ENCODE peak calls at places on chromosomes 4 and X, in four cellular contexts. J is HCT116, D is K562, Y is HepG2. N is an unnamed sample.
A peak's percentile ranks its signal among the peaks of the same experiment; 100 is the strongest.

GRCh38 chrX:37993857-37994619 is 12.3 kb upstream of the SYTL5 start:
- DNase-seq in Y (peak; percentile 19), J (peak; percentile 42), D (peak; percentile 17), N (no peak)

GRCh38 chrX:47241201-47242011 is 8.6 kb downstream of the USP11 start:
- DNase-seq in D (no peak), J (no peak), Y (no peak), N (no peak)

GRCh38 chr4:185534850-185535761 is at the start of gene PDLIM3:
- DNase-seq in J (peak; percentile 12), D (peak; percentile 51), Y (peak; percentile 27), N (peak; percentile 89)

GRCh38 chrX:18889346-18889745 is 94.6 kb downstream of the PHKA2 start:
- DNase-seq in D (no peak), Y (no peak), J (no peak), N (no peak)

GRCh38 chr4:174553828-174554227 is 31.5 kb upstream of the HPGD start:
- DNase-seq in J (no peak), Y (no peak), D (no peak), N (no peak)

GRCh38 chr4:168766537-168767316 is 243.3 kb downstream of the CBR4 start:
- DNase-seq in J (no peak), D (no peak), Y (no peak), N (no peak)

GRCh38 chrX:20267924-20268701 is 1.4 kb upstream of the RPS6KA3 start:
- DNase-seq in Y (no peak), J (no peak), D (no peak), N (peak; percentile 56)

GRCh38 chr4:82801910-82802521 is 3.4 kb upstream of the SCD5 start:
- DNase-seq in J (no peak), Y (peak; percentile 13), D (peak; percentile 23), N (peak; percentile 47)

GRCh38 chr4:72969957-72970356 is 99.6 kb downstream of the COX18 start:
- DNase-seq in J (no peak), Y (no peak), D (no peak), N (no peak)

GRCh38 chr4:136025540-136025939 is 1506.8 kb downstream of the PCDH18 start:
- DNase-seq in Y (no peak), J (no peak), D (no peak), N (no peak)
- TF ChIP-seq ELF1 in Y (no peak), J (no peak), D (no peak), N (no peak)

DNA sequence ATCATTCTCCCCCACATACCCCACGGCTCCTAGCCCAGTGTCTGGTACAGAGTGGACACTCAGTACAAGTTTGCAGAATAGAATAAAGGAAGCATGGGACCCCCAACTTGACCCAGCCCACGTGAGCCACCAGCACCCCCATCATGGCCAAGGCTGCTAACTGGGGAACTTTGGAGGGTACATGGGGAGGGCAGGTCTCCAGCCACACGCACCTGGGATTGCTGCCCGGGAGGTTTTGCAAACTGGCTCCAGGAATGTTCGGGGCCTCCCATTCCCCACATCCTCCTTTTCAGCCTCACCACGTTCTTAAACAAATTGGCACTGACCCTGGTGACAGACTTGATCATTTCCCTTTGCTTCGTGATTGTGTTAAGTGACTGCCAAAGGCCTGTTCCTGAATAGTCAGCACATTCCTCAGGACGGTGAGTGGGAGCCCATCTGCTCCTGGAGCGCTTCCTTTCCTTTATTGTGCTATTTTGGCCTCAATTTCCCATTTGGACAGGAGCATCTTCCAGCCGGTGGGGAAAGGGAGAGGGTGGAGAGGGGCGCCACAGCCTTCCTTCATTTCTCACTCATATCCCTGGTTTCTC is 18.8 kb upstream of the XPNPEP2 start:
- DNase-seq in J (no peak), D (no peak), Y (no peak), N (no peak)
- TF ChIP-seq ELF1 in J (no peak), D (no peak), Y (no peak), N (no peak)

GRCh38 chrX:124534530-124534929 is 188.2 kb downstream of the SH2D1A start:
- DNase-seq in D (no peak), J (no peak), Y (no peak), N (no peak)

DNA sequence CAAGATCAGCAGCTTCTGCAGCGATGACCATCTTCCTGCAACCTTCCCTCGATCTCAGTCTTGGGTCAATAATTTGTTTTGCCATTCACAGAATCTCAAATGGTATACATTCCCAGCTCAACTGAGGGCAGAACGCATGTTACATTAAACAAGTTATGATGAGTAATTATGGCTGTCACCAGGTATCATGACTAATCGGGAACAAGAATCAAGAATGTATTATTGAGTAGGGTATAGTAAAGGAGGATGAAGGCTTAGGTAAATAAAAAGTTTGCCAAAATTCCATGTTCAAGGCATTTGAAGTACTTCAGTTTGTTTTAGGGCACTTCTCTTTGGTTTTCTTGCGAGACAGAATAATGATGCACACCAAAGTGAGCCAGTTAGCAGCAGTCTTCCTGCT is 194.1 kb downstream of the SH2D1A start:
- DNase-seq in J (no peak), D (no peak), Y (no peak), N (no peak)
- TF ChIP-seq ELF1 in J (no peak), D (no peak), Y (no peak), N (no peak)

DNA sequence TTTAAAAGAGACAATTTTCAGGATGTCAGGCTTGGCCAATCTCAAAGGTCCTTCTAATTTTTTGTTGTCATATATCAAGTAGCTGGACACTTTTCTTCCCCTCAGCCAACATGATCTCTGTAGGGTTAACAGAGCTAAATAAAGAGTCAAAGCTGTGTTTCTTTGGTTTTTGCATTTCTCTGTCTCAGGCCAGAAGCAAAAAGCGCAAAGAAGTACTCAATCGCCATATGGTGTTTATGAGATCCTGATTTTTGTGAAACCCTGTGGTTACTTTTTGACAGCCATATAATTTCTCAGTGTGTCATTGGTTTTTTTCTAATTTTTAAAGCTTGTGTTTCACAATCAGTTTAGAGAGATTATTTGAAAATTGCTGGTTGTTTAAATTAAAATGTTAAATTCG is 111.9 kb downstream of the MAPK10 start:
- DNase-seq in J (no peak), Y (no peak), D (no peak), N (no peak)
- TF ChIP-seq ELF1 in J (no peak), Y (no peak), D (no peak), N (no peak)

GRCh38 chrX:133054761-133055385 is 42.0 kb downstream of the USP26 start:
- DNase-seq in J (no peak), Y (no peak), D (no peak), N (no peak)

GRCh38 chrX:133056341-133056740 is 40.6 kb downstream of the USP26 start:
- DNase-seq in D (no peak), Y (no peak), J (no peak), N (no peak)

GRCh38 chrX:133048751-133049150 is 48.2 kb downstream of the USP26 start:
- DNase-seq in D (no peak), J (no peak), Y (no peak), N (no peak)

DNA sequence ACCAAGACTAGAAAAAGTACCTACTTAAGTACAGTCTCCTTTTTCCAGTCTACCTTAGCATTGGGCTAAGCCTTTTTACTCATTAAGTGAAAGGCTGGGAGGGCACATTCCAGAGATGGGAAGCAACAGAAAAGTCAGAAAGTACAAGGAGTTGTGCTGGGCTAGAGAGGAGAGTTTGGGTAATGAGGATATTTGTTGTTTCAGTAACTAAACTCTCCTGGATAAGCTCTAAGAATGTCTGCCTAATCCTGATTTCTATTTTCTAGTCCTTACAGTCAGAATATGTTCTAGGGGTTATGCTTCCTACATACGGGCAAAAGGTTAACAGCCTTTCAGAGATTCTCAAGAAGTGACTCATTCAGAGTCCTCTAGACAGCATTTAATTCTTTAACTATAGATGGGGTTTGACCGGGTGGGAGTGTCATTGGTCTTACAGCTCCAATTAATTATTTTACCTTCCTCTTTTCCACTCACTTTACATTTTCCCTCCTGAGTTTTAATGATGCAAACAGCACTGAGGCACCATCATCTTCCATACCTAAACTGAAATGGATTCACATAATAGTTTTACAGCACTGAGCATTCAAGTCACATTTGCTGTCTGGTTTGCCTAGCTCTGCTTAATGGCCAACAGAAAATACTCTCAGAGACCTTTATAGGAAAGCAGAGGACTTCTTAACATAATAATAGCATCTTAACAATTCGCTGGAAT is 42.9 kb downstream of the USP26 start:
- DNase-seq in J (no peak), D (no peak), Y (no peak), N (no peak)
- TF ChIP-seq ELF1 in J (no peak), D (no peak), Y (no peak), N (no peak)

GRCh38 chrX:21723814-21724213 is 34.1 kb downstream of the SMPX start:
- DNase-seq in Y (no peak), D (no peak), J (no peak), N (peak; percentile 53)

GRCh38 chrX:21717802-21718201 is 40.1 kb downstream of the SMPX start:
- DNase-seq in Y (no peak), J (no peak), D (no peak), N (no peak)

GRCh38 chrX:21725498-21725897 is 32.4 kb downstream of the SMPX start:
- DNase-seq in J (peak; percentile 6), Y (peak; percentile 27), D (peak; percentile 3), N (peak; percentile 31)

GRCh38 chrX:21723097-21723496 is 34.8 kb downstream of the SMPX start:
- DNase-seq in D (no peak), J (no peak), Y (no peak), N (no peak)

DNA sequence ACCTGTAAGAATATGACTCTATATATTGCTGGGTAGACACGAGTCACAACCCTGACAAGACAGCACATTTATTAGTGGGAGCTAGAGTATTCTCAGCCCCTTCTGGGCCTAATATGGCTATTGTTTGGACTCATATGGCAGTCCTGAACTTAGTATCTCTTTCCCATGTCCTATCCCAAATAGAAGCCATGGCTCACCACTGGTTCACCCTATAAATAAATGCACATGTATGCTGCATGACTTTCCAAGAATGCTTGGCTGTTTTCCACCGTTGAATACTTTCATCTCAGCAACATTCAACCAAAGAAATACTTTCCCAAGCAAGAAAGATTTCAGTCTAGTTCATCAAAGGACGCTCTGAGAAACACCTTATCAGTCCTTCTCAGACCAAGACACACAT is 36.7 kb downstream of the SMPX start:
- DNase-seq in D (no peak), J (no peak), Y (no peak), N (no peak)
- TF ChIP-seq ELF1 in D (no peak), J (no peak), Y (no peak), N (no peak)

GRCh38 chr4:66073961-66074360 is 403.7 kb upstream of the EPHA5 start:
- DNase-seq in D (no peak), Y (no peak), J (no peak), N (no peak)
- TF ChIP-seq ELF1 in D (no peak), Y (no peak), J (no peak), N (no peak)

GRCh38 chr4:180827193-180827592 is 1416.0 kb upstream of the TENM3 start:
- DNase-seq in D (no peak), Y (peak; percentile 5), J (no peak), N (no peak)

GRCh38 chr4:180827610-180828009 is 1415.6 kb upstream of the TENM3 start:
- DNase-seq in Y (no peak), J (no peak), D (no peak), N (no peak)

GRCh38 chr4:180828455-180829018 is 1414.7 kb upstream of the TENM3 start:
- DNase-seq in J (peak; percentile 69), D (peak; percentile 23), Y (peak; percentile 25), N (peak; percentile 51)

DNA sequence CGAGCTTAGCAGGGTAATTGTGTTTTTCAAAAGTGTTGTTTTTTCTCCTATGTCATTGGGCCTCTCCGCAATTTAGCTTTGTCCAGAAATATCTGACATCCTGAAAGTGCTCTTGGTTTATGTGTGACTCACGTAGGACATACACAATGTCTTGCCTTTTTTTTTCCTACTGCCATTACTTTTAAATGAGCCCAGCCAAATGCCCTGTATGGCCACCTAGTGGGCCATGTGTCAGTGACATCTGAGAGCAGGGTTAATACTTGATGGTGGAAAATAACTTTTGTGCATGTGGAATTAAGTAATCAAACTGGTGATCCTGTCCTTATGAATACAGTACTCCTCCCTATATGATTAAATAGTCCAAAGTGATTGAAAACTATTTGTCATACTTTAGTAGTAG is 1411.1 kb upstream of the TENM3 start:
- DNase-seq in Y (no peak), D (no peak), J (no peak), N (no peak)
- TF ChIP-seq ELF1 in Y (no peak), D (no peak), J (no peak), N (no peak)